ENCODE peak calls at places on chromosomes 16 and 17, in four cellular contexts. T, V, G and X are unnamed samples. For H3K27me3, the result is how much of the 10 kb centered on the place peaks cover.

GRCh38 chr17:39622380-39623006 is 4.3 kb upstream of the PPP1R1B start:
- DNase-seq in T (no peak), G (no peak), V (no peak), X (no peak)

GRCh38 chr16:85166699-85167588 is 54.7 kb upstream of the CIBAR2 start:
- DNase-seq in V (no peak), T (no peak), G (no peak), X (no peak)

GRCh38 chr17:30345527-30346075 is 11.7 kb upstream of the TMIGD1 start:
- DNase-seq in T (no peak), G (no peak), V (no peak), X (no peak)

GRCh38 chr17:77456951-77457548 is 316.3 kb downstream of the SEC14L1 start:
- DNase-seq in T (no peak), V (no peak), G (no peak), X (no peak)

GRCh38 chr17:58020401-58020800 is 13.4 kb upstream of the SRSF1 start:
- DNase-seq in G (no peak), V (no peak), T (no peak), X (no peak)

GRCh38 chr17:58319181-58320162 is 9.1 kb downstream of the TSPOAP1 start:
- DNase-seq in T (no peak), G (no peak), V (no peak), X (peak)

GRCh38 chr17:76497979-76498885 is 3.0 kb downstream of the RHBDF2 start:
- DNase-seq in V (peak), T (peak), G (peak), X (peak)

GRCh38 chr16:9846362-9847099 is 335.7 kb downstream of the GRIN2A start:
- DNase-seq in T (no peak), G (no peak), V (no peak), X (no peak)

GRCh38 chr17:7382901-7383300 is 2.0 kb downstream of the TNK1 start:
- DNase-seq in G (no peak), V (no peak), T (no peak), X (no peak)

GRCh38 chr16:88839745-88840588 is 16.8 kb downstream of the GALNS start:
- DNase-seq in T (no peak), G (no peak), V (no peak), X (no peak)

GRCh38 chr17:68461589-68461988 is 4.3 kb upstream of the WIPI1 start:
- DNase-seq in V (no peak), G (no peak), T (no peak), X (peak)

GRCh38 chr17:48376926-48377325 is 53.1 kb downstream of the SKAP1 start:
- DNase-seq in G (no peak), T (no peak), V (no peak), X (no peak)

GRCh38 chr16:85321856-85322271 is 209.6 kb upstream of the CIBAR2 start:
- DNase-seq in V (peak), T (peak), G (no peak), X (peak)

GRCh38 chr16:30677931-30678585 is 19.8 kb downstream of the FBRS start:
- DNase-seq in T (no peak), G (peak), V (no peak), X (no peak)

GRCh38 chr17:35432176-35433074 is at the start of gene SLFN12:
- DNase-seq in G (peak), V (no peak), T (peak), X (no peak)

GRCh38 chr16:3564130-3564888 is 12.9 kb downstream of the NLRC3 start:
- DNase-seq in V (no peak), G (no peak), T (no peak), X (no peak)

GRCh38 chr16:46745594-46745993 is 2.5 kb downstream of the MYLK3 start:
- DNase-seq in T (no peak), G (no peak), V (no peak), X (no peak)

GRCh38 chr16:56363181-56363716 is 62.1 kb downstream of the AMFR start:
- DNase-seq in V (no peak), G (no peak), T (no peak), X (no peak)

GRCh38 chr17:44906987-44907681 is 7.9 kb upstream of the EFTUD2 start:
- DNase-seq in G (no peak), T (no peak), V (no peak), X (no peak)

GRCh38 chr16:12228607-12229499 is 252.3 kb downstream of the SNX29 start:
- DNase-seq in G (peak), V (peak), T (peak), X (peak)
- TF ChIP-seq CTCF in G (peak), V (peak), T (peak), X (peak)

DNA sequence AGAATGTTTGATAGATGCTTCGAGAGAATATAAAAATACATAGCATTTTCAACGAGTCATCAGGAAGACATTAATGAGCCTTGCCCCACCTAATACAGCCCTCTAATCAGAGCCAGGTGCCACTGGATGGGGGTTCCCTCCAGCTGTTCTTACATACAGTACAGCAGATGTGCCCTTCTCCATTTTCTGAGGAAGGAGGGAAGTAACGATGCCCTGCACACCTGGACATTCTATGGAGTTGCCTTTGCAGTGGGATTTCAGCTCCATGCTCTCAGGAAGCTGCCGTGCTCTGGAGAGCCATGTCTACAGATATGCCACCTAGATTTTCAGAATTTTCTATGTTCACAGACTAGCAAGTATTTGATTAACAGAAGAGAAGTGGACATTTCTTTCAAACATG is 36.3 kb downstream of the CDRT15 start:
- DNase-seq in T (no peak), G (no peak), V (no peak), X (no peak)
- H3K4me3 ChIP-seq in T (no peak), G (no peak), V (no peak), X (no peak)

DNA sequence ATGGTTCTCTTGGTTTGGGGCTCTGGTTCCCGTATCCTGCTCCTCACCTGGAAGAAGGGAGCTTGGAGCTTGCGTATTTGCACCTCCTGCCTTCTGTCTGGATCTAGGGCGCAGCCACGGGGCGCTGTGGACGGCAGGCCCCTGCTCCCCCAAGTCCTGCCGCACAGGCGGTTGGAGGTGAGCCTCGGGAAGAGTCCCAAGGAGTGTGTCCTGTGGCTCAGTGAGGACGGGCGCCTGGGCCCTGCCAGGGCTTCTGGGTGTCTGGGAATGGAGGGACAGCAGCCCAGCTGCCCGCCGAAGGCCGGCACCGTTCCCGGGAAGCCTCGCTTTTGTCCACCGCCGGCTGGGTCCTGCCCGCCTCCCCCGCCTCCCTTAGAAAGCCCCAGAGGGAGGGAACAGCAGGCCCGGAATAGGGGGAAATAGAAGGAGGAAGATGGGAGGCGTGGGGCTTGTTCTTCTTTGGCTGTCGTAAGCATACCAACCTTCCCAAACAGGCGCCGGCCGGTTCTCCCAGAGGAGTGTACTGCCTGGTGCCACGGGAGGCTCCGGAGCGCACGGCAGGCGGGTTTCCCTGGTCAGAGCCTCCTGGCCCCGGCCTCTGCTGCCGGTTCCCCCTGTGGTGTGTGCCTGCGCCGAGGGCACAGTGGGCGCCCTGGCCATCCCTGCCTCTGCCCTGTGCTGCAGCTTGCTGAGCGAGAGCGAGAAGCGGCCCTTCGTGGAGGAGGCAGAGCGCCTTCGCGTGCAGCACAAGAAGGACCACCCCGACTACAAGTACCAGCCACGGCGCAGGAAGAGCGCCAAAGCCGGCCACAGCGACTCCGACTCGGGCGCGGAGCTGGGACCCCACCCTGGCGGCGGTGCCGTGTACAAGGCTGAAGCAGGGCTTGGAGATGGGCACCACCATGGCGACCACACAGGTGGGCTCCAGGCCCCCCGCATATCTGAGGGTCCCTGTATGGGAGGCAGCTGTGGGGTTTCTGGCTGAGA is 1.8 kb downstream of the SOX8 start:
- DNase-seq in T (no peak), V (no peak), G (peak), X (no peak)
- H3K27me3 ChIP-seq in T (under half), V (under half), G (half or more), X (half or more)

GRCh38 chr17:28720247-28720996 is 637 bp downstream of the RPL23A start:
- DNase-seq in V (no peak), T (no peak), G (no peak), X (no peak)
- TF ChIP-seq CTCF in V (no peak), T (peak), G (peak), X (peak)

DNA sequence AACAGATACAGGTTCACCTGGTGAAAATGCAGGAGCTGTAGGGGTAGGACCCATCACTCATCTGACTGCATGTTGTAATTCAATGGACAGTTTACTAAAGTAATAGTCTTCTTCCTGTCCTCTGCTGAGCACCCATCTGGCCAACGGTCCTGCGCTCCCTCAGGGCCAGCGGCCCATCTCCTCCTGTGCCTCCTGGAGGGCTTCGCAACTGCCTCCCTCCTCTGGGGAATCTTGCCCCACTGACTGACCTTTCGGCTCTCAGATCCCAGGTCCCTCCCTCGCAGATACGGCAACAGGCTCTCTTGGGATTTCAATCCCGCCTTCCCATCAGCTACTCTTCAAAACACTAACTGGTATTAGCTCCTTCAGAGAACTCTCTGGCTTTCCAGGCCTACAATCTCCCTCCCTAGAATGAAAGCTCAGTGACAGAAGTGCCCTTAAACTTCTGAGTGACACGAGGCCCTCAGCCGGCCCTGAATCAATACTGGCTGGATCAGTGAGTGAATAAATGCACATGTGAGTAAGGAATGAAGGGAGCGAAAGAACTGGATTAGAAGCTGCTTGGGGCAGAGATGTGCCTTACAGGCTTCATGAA is 1.3 kb downstream of the PEMT start:
- DNase-seq in V (no peak), G (no peak), T (no peak), X (no peak)
- H3K4me3 ChIP-seq in V (peak), G (peak), T (no peak), X (peak)

DNA sequence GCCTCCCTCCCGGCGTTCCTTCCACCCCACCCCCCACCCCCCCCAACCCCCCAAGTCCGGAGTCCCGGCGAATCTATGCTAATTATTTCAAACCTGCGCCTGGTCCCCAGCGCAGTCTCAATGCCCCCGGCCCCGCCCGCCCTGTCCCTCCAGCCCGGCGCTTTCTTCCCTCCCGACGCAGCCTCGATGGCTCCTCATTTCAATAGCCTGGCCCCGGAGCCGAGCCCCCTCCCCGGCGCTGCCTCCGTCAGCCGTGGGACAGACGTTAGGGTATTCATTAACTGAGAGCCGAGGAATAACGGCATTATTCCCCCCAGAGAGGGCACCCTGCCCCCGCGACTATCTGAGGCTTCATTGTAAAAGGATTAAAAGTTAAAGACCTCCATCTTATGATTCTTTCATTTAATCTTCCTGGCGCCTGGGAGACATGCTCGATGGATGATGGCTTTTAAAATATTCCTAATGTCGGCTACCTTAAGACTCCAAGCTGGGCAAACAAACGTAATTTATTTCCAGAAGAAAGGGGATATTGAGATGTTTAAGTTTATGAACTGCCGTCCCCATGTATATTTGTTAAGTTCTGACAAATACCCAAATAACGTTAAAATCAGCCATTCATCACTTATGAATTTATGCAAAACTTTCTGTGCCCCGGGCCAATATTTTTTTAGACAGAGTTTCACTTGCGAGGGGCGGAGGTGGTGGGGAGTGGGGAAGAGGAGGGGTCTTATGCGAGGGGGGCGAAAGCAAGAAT is 3.4 kb downstream of the NOG start:
- DNase-seq in V (no peak), G (peak), T (no peak), X (no peak)
- H3K27me3 ChIP-seq in V (under half), G (half or more), T (under half), X (half or more)

GRCh38 chr16:22672830-22673210 is 141.1 kb upstream of the HS3ST2 start:
- DNase-seq in G (no peak), V (no peak), T (peak), X (no peak)

GRCh38 chr16:22670044-22670536 is 143.9 kb upstream of the HS3ST2 start:
- DNase-seq in G (no peak), T (peak), V (no peak), X (no peak)

GRCh38 chr16:22673463-22673862 is 140.5 kb upstream of the HS3ST2 start:
- DNase-seq in V (no peak), G (no peak), T (peak), X (no peak)

GRCh38 chr16:22670551-22670970 is 143.4 kb upstream of the HS3ST2 start:
- DNase-seq in G (peak), T (peak), V (no peak), X (peak)

DNA sequence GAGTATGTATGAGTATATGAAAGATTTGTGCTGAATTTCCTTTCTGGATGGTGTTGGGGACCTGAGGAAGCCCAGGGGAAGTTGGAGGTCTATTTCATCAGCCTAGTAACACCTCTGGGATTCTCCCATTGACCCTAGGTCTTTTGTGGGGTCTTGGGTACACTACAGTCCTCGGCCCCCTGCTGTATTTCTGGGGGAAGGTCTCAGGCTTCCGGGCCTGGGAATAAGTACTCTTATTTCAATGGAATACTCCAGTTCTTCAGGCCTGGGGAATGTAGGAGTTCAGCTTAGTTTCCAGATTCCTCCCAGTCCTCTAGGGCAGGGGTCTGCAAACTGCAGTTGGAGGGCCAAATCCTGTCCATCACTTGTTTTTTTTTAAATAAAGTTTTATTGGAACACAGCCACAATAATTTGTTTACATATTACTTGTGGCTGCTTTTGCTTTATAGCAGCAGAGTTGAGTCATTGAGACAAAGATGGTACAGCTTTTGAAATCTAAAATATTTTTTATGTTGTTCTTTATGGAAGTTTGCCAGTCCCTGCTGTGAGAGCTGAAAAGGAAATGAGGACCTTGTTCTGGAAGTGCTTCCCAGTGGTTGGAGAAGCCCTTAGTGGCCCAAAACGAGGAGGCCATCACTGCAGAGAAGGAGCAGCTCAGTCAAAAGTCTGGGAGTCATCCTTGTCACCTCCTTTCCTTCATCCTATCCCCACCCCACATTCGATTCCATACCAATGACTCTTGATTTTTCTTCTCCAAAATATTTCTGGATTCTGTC is 142.5 kb upstream of the HS3ST2 start:
- DNase-seq in V (no peak), T (peak), G (peak), X (no peak)
- TF ChIP-seq CTCF in V (no peak), T (no peak), G (no peak), X (no peak)